ENCODE peak calls at places on chromosomes 13 and 19, in six cellular contexts. A is psoas muscle, E is adrenal gland, S is cardiac muscle cell, X is adipocyte, T is thoracic aorta. R is an unnamed sample. For H3K4me1, H3K36me3 and H3K27me3, the result is how much of the 10 kb centered on the place peaks cover.

GRCh38 chr13:99310382-99311031 is 3.3 kb upstream of the GPR183 start:
- DNase-seq in A (no peak), T (no peak), E (no peak), X (peak), S (peak), R (no peak)

GRCh38 chr13:100630564-100630963 is 42.0 kb upstream of the GGACT start:
- DNase-seq in T (no peak), X (no peak), E (no peak), A (no peak), S (no peak), R (no peak)

GRCh38 chr13:43134896-43135295 is 111.5 kb downstream of the DNAJC15 start:
- DNase-seq in E (no peak), T (no peak), S (no peak), A (no peak), X (no peak), R (no peak)

GRCh38 chr19:18156841-18157464 is 4.0 kb downstream of the PIK3R2 start:
- DNase-seq in E (peak), T (no peak), S (peak), X (peak), A (peak), R (peak)

GRCh38 chr19:8036438-8037099 is 16.0 kb upstream of the CCL25 start:
- DNase-seq in A (no peak), X (no peak), T (no peak), E (no peak), S (no peak), R (no peak)

GRCh38 chr19:55063492-55063843 is 520 bp upstream of the RDH13 start:
- DNase-seq in X (no peak), T (no peak), A (no peak), S (no peak), E (no peak), R (no peak)

GRCh38 chr13:48424212-48424611 is 11.3 kb upstream of the LPAR6 start:
- DNase-seq in T (no peak), E (no peak), A (no peak), X (no peak), S (no peak), R (no peak)

GRCh38 chr19:35166100-35167063 is 11.8 kb downstream of the FXYD5 start:
- DNase-seq in S (no peak), E (no peak), T (no peak), A (no peak), X (no peak), R (no peak)

GRCh38 chr13:30844548-30845296 is 61.3 kb upstream of the MEDAG start:
- DNase-seq in X (no peak), E (no peak), T (no peak), A (no peak), S (no peak), R (no peak)

GRCh38 chr13:30730526-30730925 is 4.8 kb upstream of the ALOX5AP start:
- DNase-seq in X (no peak), S (no peak), A (no peak), E (no peak), T (no peak), R (no peak)

GRCh38 chr13:110349239-110349638 is 42.2 kb downstream of the COL4A2 start:
- DNase-seq in A (no peak), X (no peak), S (no peak), T (no peak), E (no peak), R (peak)

GRCh38 chr19:51607920-51608562 is 22.2 kb downstream of the SIGLEC5 start:
- DNase-seq in A (peak), S (peak), T (no peak), E (peak), X (peak), R (peak)

GRCh38 chr19:16315825-16316505 is 8.7 kb upstream of the KLF2 start:
- DNase-seq in S (peak), X (peak), A (no peak), T (no peak), E (peak), R (peak)

GRCh38 chr13:30314562-30314961 is 7.2 kb upstream of the KATNAL1 start:
- DNase-seq in S (no peak), A (no peak), T (no peak), X (no peak), E (no peak), R (no peak)

DNA sequence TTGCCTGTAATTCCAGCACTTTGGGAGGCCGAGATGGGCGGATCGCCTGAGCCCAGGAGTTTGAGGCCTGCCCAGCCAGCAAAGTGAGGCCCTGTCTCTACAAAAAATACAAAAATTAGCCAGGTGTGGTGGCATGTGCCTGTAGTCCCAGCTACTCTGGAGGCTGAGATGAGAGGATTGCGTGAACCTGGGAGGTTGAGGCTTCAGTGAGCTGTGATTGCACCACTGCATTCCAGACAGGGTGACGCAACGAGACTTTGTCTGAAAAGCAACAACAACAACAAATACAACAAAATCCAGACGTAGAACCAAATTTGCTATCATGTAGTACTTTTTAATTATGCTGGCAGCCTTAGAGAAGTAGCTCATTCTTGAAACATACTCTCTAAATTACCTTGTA is 277.1 kb downstream of the KLF5 start:
- DNase-seq in T (no peak), A (no peak), S (no peak), E (no peak), X (no peak), R (no peak)
- H3K4me1 ChIP-seq in T (under half), A (under half), S (under half), E (under half), X (under half), R (under half)

GRCh38 chr19:11148001-11148400 is 7.6 kb downstream of the SPC24 start:
- DNase-seq in T (no peak), S (no peak), X (no peak), A (no peak), E (peak), R (no peak)
- H3K36me3 ChIP-seq in T (under half), S (under half), X (under half), A (under half), E (under half), R (under half)

GRCh38 chr19:29525901-29526729 is at the start of gene VSTM2B:
- DNase-seq in X (no peak), T (no peak), A (peak), E (no peak), S (no peak), R (no peak)

GRCh38 chr19:29524201-29524911 is 1.4 kb upstream of the VSTM2B start:
- DNase-seq in E (no peak), S (no peak), A (peak), X (no peak), T (no peak), R (no peak)

GRCh38 chr19:29523568-29523967 is 2.2 kb upstream of the VSTM2B start:
- DNase-seq in S (no peak), A (no peak), T (no peak), X (no peak), E (no peak), R (no peak)

GRCh38 chr19:29526730-29527499 is 1.1 kb downstream of the VSTM2B start:
- DNase-seq in E (no peak), S (no peak), A (peak), T (no peak), X (no peak), R (no peak)

DNA sequence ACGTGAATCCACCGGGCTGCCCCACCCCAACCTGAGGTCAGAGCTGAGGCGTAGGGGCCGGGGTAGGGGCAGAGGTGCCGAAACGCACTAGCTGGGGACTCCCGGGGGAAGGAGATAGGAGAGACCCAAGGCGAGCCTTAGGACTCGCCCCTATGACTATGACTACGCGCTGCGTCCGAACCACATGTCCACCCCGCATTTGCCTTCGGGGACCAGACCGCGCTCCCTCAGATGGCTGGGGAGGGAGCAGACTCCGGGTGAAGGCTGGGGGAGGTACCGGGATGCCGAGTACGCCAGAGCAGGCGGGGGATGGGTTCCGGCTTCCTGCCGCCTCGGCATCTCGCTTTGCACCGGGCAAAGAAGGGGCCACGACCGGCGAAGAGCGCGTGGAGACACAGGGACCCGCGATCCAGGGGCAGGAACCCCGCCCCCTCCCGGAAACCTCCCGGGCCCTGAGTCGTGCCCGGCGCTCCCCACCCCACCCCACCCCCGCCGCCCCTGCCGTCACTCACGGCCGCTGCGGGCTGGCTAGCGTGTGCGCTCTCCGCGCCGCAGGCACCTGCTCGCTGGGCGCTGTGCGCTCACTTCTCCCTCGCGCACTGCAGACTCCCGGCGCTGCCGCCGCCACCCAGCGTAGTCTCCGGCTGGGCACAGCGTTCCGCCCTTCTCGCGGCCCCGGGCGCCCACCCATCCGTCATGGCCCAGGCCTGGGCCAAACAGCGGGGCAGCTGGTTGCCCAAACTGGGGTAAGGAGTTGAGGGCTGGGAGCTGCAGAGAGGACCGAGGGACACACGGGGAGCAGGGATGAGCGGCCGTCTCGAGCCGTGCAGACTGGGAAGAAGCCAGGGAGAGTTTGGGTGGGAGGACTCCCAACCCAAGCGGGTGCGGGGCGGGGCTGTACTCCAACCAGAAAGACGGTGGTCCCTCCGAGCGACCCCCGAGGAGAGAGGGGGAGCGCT is 603 bp upstream of the VSTM2B start:
- DNase-seq in S (no peak), A (peak), E (no peak), T (no peak), X (no peak), R (no peak)
- H3K27me3 ChIP-seq in S (half or more), A (under half), E (half or more), T (under half), X (half or more), R (half or more)

DNA sequence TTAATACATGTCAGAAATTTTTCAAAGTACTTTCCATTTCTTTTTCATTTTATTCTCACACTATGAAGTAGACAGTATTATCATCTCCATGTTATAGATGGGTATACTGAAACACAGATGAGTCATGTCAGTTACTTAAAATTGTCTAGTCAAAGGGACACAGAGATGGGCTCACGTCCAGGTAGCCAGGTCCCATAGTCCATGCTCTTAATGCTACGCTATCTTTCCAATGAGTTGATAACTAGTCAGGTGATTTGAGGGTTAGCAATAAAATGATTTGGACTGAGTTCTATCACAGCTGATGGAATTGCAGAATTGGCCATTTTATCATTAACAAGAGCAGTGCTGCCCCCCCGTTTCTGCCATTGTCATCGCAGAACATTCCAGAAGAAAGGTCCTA is 319.0 kb downstream of the DLEU7 start:
- DNase-seq in T (no peak), S (no peak), A (no peak), X (no peak), E (no peak), R (no peak)
- H3K4me1 ChIP-seq in T (under half), S (under half), A (half or more), X (half or more), E (under half), R (under half)

DNA sequence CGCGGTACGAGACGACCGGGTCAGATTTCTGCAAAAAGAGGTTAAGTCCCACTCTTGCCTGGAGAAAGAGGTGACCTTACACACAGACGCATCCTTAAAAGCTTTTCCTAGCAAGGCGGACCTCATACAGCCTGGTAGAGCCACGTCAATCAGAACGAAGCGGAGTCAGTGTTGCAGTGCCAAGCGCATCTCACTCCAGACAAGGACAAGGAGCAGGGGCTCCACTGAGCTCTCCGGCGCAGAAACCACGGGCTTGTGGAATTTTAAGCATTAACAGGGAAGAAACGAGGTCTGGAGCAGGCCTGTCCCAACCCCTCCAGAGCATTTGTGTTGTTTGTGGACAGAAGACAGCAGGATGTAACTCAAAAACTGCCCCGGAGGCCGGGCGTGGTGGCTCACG is 7.1 kb downstream of the EEF2 start:
- DNase-seq in X (no peak), E (no peak), T (no peak), S (no peak), A (no peak), R (no peak)
- H3K36me3 ChIP-seq in X (half or more), E (under half), T (half or more), S (half or more), A (half or more), R (half or more)

DNA sequence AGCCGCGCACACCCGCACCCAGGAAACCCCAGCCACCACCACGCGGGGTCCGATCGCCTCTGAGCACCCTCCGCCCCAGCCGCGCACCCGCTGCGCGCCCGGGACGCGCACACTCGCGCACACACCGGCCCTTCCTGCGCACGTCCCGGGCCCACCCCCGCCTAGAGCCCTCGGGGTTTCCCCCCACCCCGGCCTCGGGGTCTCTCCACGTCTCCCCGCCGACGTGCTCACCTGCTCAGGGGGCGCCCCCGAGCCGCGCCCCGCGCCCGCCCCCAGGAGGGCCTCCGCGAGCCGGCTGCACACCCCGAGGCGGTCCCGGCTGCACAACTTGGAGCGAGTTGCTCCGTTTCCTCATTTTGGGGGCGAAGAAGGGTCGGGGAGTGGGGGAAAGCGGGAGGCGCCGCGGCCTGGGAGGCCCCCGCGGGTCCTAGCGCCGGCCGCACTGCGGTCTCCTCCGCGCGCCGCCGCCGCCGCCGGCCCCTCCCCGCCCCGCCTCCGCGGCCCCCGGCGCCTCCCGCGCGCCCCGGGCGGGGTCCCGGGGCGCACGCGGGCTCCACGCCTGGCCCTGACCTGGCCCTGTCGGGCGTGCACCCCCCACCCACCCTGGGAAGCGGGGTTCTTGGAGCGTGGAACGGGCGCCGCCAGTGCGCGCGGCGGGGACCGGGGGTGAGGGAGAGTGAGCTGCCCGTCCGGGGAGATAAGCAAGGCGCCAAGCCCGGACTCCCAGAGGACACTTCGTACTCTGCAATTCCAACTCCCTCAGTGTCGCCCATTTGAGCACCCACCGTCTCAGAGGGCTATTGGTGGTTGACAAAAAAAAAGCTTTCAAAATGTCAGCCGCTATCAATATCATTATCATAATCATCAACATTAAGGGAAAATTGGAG is at the start of gene MATK:
- DNase-seq in A (no peak), T (no peak), X (no peak), E (no peak), S (no peak), R (no peak)
- H3K27me3 ChIP-seq in A (under half), T (under half), X (under half), E (under half), S (under half), R (under half)